ENCODE peak calls at places on chromosomes 7 and 10, in four cellular contexts. Y is lower leg skin, P is BE2C, R is NCI-H1048. F is an unnamed sample.

GRCh38 chr7:69109131-69109740 is 489.0 kb upstream of the AUTS2 start:
- DNase-seq in P (no peak), Y (no peak), R (no peak), F (no peak)

GRCh38 chr10:86944471-86944870 is 12.9 kb downstream of the MMRN2 start:
- DNase-seq in Y (no peak), P (no peak), R (no peak), F (no peak)

GRCh38 chr7:42831051-42831952 is 80.6 kb downstream of the C7orf25 start:
- DNase-seq in P (no peak), R (no peak), Y (peak), F (peak)

GRCh38 chr7:47581442-47581820 is 480 bp downstream of the TNS3 start:
- DNase-seq in Y (no peak), R (no peak), P (peak), F (peak)

GRCh38 chr10:98323221-98324164 is 55.5 kb upstream of the LOXL4 start:
- DNase-seq in P (peak), R (no peak), Y (peak), F (peak)

GRCh38 chr10:102519246-102519805 is 15.6 kb downstream of the SUFU start:
- DNase-seq in P (no peak), R (no peak), Y (no peak), F (no peak)

GRCh38 chr7:132422502-132423101 is 153.7 kb downstream of the PLXNA4 start:
- DNase-seq in R (no peak), P (no peak), Y (no peak), F (no peak)

GRCh38 chr7:149772236-149772820 is 1.1 kb downstream of the ZNF467 start:
- DNase-seq in R (no peak), Y (no peak), P (no peak), F (no peak)

GRCh38 chr10:118840776-118841468 is 86.2 kb upstream of the CACUL1 start:
- DNase-seq in P (no peak), R (no peak), Y (no peak), F (no peak)

GRCh38 chr7:120521761-120522737 is 249.1 kb downstream of the KCND2 start:
- DNase-seq in P (no peak), R (no peak), Y (no peak), F (no peak)

GRCh38 chr7:77651544-77652162 is 44.6 kb upstream of the RSBN1L start:
- DNase-seq in Y (no peak), R (no peak), P (peak), F (peak)

GRCh38 chr7:26507375-26508068 is 215.9 kb downstream of the SNX10 start:
- DNase-seq in Y (no peak), R (no peak), P (no peak), F (no peak)

GRCh38 chr7:95473276-95473985 is 12.3 kb upstream of the ASB4 start:
- DNase-seq in P (no peak), Y (no peak), R (no peak), F (no peak)

GRCh38 chr10:62082729-62083412 is 181.4 kb downstream of the ARID5B start:
- DNase-seq in P (no peak), R (no peak), Y (no peak), F (no peak)

GRCh38 chr10:69415049-69415448 is 1.7 kb downstream of the TACR2 start:
- DNase-seq in Y (no peak), R (no peak), P (no peak), F (no peak)

GRCh38 chr7:108015740-108016139 is 12.8 kb upstream of the LAMB1 start:
- DNase-seq in R (no peak), P (no peak), Y (no peak), F (no peak)

GRCh38 chr7:36906448-36906847 is 182.2 kb upstream of the AOAH start:
- DNase-seq in Y (no peak), R (no peak), P (no peak), F (no peak)

GRCh38 chr7:194996-195829 is 2.8 kb downstream of the FAM20C start:
- DNase-seq in Y (no peak), R (no peak), P (no peak), F (no peak)

GRCh38 chr10:5486852-5487235 is 12.5 kb downstream of the CALML5 start:
- DNase-seq in R (no peak), Y (no peak), P (no peak), F (no peak)

GRCh38 chr10:80472234-80473095 is 18.4 kb downstream of the TSPAN14 start:
- DNase-seq in P (no peak), Y (no peak), R (no peak), F (no peak)

GRCh38 chr10:125159486-125159931 is 854 bp downstream of the CTBP2 start:
- DNase-seq in P (no peak), Y (no peak), R (no peak), F (no peak)

GRCh38 chr7:99011341-99011705 is 132.6 kb downstream of the SMURF1 start:
- DNase-seq in P (no peak), R (no peak), Y (no peak), F (no peak)

GRCh38 chr10:91088300-91089140 is 131.9 kb upstream of the PCGF5 start:
- DNase-seq in P (no peak), Y (no peak), R (no peak), F (no peak)

GRCh38 chr10:63430091-63430998 is 35.4 kb downstream of the JMJD1C start:
- DNase-seq in Y (no peak), P (no peak), R (no peak), F (no peak)

GRCh38 chr7:3415730-3416366 is 114.8 kb downstream of the SDK1 start:
- DNase-seq in Y (no peak), P (no peak), R (no peak), F (no peak)

GRCh38 chr10:97991875-97992274 is 38.5 kb downstream of the CRTAC1 start:
- DNase-seq in R (no peak), P (no peak), Y (no peak), F (no peak)

GRCh38 chr7:156115582-156115981 is 303.3 kb upstream of the SHH start:
- DNase-seq in Y (no peak), P (no peak), R (no peak), F (no peak)

GRCh38 chr7:74412061-74412460 is 41.6 kb upstream of the GTF2IRD1 start:
- DNase-seq in Y (no peak), R (no peak), P (no peak), F (no peak)

F was measured in SK-N-DZ.